ENCODE peak calls at places on chromosomes 4 and X, in five cellular contexts. N is tibial nerve, J is RWPE2, S is A549, A is ovary. H is an unnamed sample.
A peak's percentile ranks its signal among the peaks of the same experiment; 100 is the strongest.

GRCh38 chr4:182642831-182643230 is 274.4 kb downstream of the DCTD start:
- DNase-seq in A (no peak), J (no peak), S (peak; percentile 0), N (no peak), H (no peak)

GRCh38 chr4:76504613-76505465 is 69.8 kb downstream of the SHROOM3 start:
- DNase-seq in J (no peak), A (no peak), N (peak; percentile 33), S (peak; percentile 33), H (peak; percentile 50)

GRCh38 chr4:37628977-37629609 is 57.1 kb downstream of the RELL1 start:
- DNase-seq in J (no peak), A (no peak), N (peak; percentile 52), S (peak; percentile 50), H (no peak)

GRCh38 chr4:146477054-146477453 is 44.7 kb downstream of the SLC10A7 start:
- DNase-seq in N (no peak), A (no peak), S (no peak), J (no peak), H (no peak)

GRCh38 chr4:138437263-138437851 is 195.2 kb upstream of the SLC7A11 start:
- DNase-seq in A (no peak), N (no peak), S (no peak), J (no peak), H (no peak)

GRCh38 chrX:132520213-132520612 is 31.4 kb upstream of the MBNL3 start:
- DNase-seq in A (no peak), S (no peak), J (no peak), N (no peak), H (no peak)

GRCh38 chr4:18020145-18020670 is 1.3 kb downstream of the LCORL start:
- DNase-seq in J (no peak), A (no peak), N (no peak), S (no peak), H (no peak)

GRCh38 chr4:129623233-129623632 is 527.3 kb downstream of the C4orf33 start:
- DNase-seq in S (no peak), N (no peak), A (no peak), J (no peak), H (no peak)

GRCh38 chrX:2577844-2578444 is 77.2 kb upstream of the DHRSX start:
- DNase-seq in A (no peak), J (no peak), N (no peak), S (no peak), H (no peak)

GRCh38 chr4:174318829-174319764 is 35.4 kb downstream of the CEP44 start:
- DNase-seq in N (no peak), A (no peak), S (no peak), J (no peak), H (no peak)

GRCh38 chr4:153143527-153144348 is 60.5 kb upstream of the TRIM2 start:
- DNase-seq in N (no peak), J (no peak), A (no peak), S (no peak), H (no peak)

GRCh38 chrX:22758807-22759481 is 240.8 kb upstream of the DDX53 start:
- DNase-seq in N (no peak), S (no peak), J (no peak), A (no peak), H (no peak)

GRCh38 chrX:114626323-114626722 is 42.4 kb downstream of the HTR2C start:
- DNase-seq in N (peak; percentile 4), A (no peak), J (no peak), S (peak; percentile 2), H (no peak)

GRCh38 chr4:120007171-120007894 is 59.3 kb downstream of the MAD2L1 start:
- DNase-seq in J (no peak), A (no peak), N (no peak), S (no peak), H (no peak)

GRCh38 chr4:179607003-179607402 is 2164.8 kb upstream of the AGA start:
- DNase-seq in A (no peak), J (no peak), S (no peak), N (no peak), H (no peak)

GRCh38 chrX:19840899-19841648 is 46.3 kb downstream of the SH3KBP1 start:
- DNase-seq in S (no peak), A (no peak), J (no peak), N (no peak), H (peak; percentile 31)

GRCh38 chrX:44063611-44064010 is 90.4 kb upstream of the NDP start:
- DNase-seq in S (no peak), J (no peak), A (no peak), N (no peak), H (no peak)

GRCh38 chr4:40292313-40292759 is 42.8 kb upstream of the CHRNA9 start:
- DNase-seq in J (no peak), N (no peak), A (no peak), S (no peak), H (no peak)

GRCh38 chr4:537436-538264 is 38.4 kb downstream of the TMEM271 start:
- DNase-seq in A (no peak), J (no peak), N (no peak), S (no peak), H (no peak)

GRCh38 chr4:154634058-154634457 is 21.6 kb upstream of the FGG start:
- DNase-seq in A (no peak), N (no peak), J (no peak), S (no peak), H (no peak)

GRCh38 chr4:104866809-104867208 is 279.9 kb upstream of the TET2 start:
- DNase-seq in J (no peak), A (no peak), N (no peak), S (no peak), H (no peak)

GRCh38 chrX:122219735-122220134 is 964.3 kb upstream of the GRIA3 start:
- DNase-seq in S (no peak), N (no peak), A (no peak), J (no peak), H (no peak)

GRCh38 chrX:8845060-8845459 is 43.9 kb upstream of the FAM9A start:
- DNase-seq in A (no peak), J (no peak), N (no peak), S (peak; percentile 62), H (no peak)

GRCh38 chr4:115456228-115456627 is 342.8 kb upstream of the NDST4 start:
- DNase-seq in S (no peak), N (no peak), A (no peak), J (no peak), H (no peak)

GRCh38 chr4:158929939-158930344 is 161.1 kb downstream of the FNIP2 start:
- DNase-seq in S (no peak), A (no peak), J (no peak), N (no peak), H (no peak)

GRCh38 chr4:157372154-157372553 is 151.6 kb downstream of the GRIA2 start:
- DNase-seq in J (no peak), N (no peak), S (no peak), A (no peak), H (no peak)

GRCh38 chr4:109820563-109820962 is 5.0 kb downstream of the GAR1 start:
- DNase-seq in J (no peak), A (no peak), N (no peak), S (no peak), H (no peak)

GRCh38 chrX:17024896-17025295 is 78.4 kb downstream of the REPS2 start:
- DNase-seq in A (no peak), N (no peak), S (no peak), J (no peak), H (no peak)

GRCh38 chr4:158182736-158183135 is 9.9 kb upstream of the GASK1B start:
- DNase-seq in A (no peak), S (no peak), J (no peak), N (no peak), H (no peak)

GRCh38 chr4:40856836-40857362 is 107.1 kb downstream of the NSUN7 start:
- DNase-seq in A (peak; percentile 72), J (no peak), N (peak; percentile 16), S (peak; percentile 55), H (peak; percentile 67)

GRCh38 chr4:186501554-186501953 is 53.8 kb downstream of the MTNR1A start:
- DNase-seq in N (no peak), S (no peak), A (no peak), J (no peak), H (no peak)

GRCh38 chr4:24778427-24779225 is 16.7 kb upstream of the SOD3 start:
- DNase-seq in S (no peak), N (peak; percentile 93), A (peak; percentile 81), J (no peak), H (no peak)

DNA sequence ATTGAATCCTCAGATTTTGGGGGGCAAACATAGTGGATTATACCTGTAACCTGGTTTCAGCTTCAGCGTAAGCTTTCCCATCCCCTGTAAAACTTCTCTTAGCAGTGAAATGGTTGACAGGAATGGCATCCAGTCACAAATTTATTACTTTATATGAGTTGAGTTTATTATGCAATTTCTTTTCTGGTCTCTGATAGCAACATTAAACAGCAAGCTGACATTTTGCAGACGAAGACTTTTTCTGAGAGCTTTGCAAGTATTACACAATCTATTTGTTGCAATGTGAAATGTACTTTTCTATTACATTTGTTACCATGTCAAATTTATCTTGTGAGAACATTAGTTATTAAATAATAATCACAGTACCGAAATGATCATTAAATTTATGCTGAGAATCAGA is 60.6 kb downstream of the GSPT2 start:
- DNase-seq in A (no peak), N (no peak), J (no peak), S (no peak), H (no peak)
- H3K4me3 ChIP-seq in A (no peak overlapping the region), N (peak overlapping the region; percentile 61), J (peak overlapping the region; percentile 46), S (peak overlapping the region; percentile 95), H (no peak overlapping the region)

GRCh38 chr4:139669335-139669734 is 3.7 kb downstream of the MGST2 start:
- DNase-seq in A (no peak), N (no peak), S (no peak), J (no peak), H (no peak)
- H3K4me1 ChIP-seq in A (peaks cover 2% of the 10 kb centered on the region), N (peaks cover 36% of the 10 kb centered on the region), S (peaks cover 12% of the 10 kb centered on the region), J (peaks cover 11% of the 10 kb centered on the region), H (no peaks in the 10 kb centered on the region)

DNA sequence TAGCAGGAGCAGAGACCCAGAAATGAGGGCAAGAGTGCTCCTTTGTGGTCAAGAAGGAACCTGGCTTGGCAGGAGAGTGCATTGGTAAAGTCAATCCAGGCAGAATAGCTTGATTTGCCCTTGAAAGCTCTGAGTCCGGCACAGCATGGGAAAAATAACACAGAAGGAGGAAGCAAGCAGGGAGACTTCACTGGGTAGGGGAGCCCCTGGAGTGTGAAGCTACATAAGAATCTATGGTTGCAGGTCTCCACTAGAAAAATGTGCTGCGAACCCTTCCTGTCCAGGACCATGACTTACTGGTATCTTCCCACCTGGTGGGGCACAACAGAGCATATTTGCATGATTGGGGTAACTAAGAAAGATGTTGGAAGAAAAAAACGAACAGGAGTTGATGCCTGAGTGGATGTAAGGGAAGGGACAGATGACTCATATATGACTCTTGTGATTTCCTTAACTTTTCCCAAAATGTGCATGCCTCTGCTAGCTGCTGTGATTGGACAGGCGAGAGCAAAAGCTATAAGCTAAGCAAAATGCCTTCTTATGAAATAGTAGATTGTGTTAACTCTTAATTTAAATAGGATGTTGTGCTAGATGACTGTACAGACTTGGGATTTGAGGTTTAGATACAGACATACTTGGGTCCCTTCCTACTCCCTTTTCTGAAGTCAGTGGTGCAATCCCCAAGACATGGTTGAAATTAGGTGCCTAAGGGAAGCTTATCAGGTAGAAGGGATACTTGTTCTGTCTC is 3.3 kb downstream of the IL13RA1 start:
- DNase-seq in J (no peak), A (no peak), S (no peak), N (no peak), H (no peak)
- H3K4me3 ChIP-seq in J (no peak overlapping the region), A (no peak overlapping the region), S (no peak overlapping the region), N (peak overlapping the region; percentile 84), H (no peak overlapping the region)

DNA sequence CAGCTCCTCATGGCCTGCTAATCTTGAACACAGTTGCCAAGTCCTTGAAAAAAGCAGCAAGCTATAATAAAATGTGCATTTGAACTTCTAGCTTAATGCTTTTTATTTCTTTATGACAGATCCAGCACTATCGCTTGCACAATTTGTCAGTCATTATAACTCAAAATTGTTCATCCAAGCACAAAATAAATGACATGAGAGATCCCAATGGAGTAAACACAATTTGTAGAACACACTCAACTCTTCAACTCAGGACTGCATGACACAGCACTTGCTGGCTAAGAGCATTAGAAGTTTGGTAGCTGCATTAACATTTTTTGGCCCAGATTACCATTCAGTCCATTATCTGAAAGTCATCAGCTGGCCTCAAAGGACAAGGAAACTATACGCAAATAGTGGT is 530.1 kb downstream of the INPP4B start:
- DNase-seq in A (no peak), J (no peak), S (no peak), N (no peak), H (no peak)
- H3K4me1 ChIP-seq in A (no peaks in the 10 kb centered on the region), J (no peaks in the 10 kb centered on the region), S (no peaks in the 10 kb centered on the region), N (no peaks in the 10 kb centered on the region), H (no peaks in the 10 kb centered on the region)

H was measured in iPS DF 6.9.